ENCODE peak calls at places on chromosomes 3 and 15, in four cellular contexts. N is HCT116, P is spleen, M is small intestine. R is an unnamed sample.

GRCh38 chr15:65209701-65210643 is 1.3 kb downstream of the CILP start:
- DNase-seq in M (no peak), N (no peak), P (no peak), R (no peak)

GRCh38 chr15:76012021-76012551 is at the start of gene NRG4:
- DNase-seq in N (peak; percentile 10), P (no peak), M (peak; percentile 1), R (no peak)

GRCh38 chr3:105401691-105402149 is 35.0 kb downstream of the ALCAM start:
- DNase-seq in M (no peak), P (no peak), N (peak; percentile 53), R (peak; percentile 33)

GRCh38 chr3:172046268-172046915 is 7.0 kb downstream of the FNDC3B start:
- DNase-seq in N (no peak), P (no peak), M (no peak), R (no peak)

GRCh38 chr15:65077981-65078352 is 1.4 kb downstream of the KBTBD13 start:
- DNase-seq in M (peak; percentile 93), P (peak; percentile 82), N (peak; percentile 48), R (no peak)

GRCh38 chr15:58086479-58086878 is 21.0 kb upstream of the ALDH1A2 start:
- DNase-seq in P (no peak), M (no peak), N (no peak), R (no peak)

GRCh38 chr3:108099679-108100428 is 9.0 kb upstream of the CD47 start:
- DNase-seq in P (peak; percentile 81), M (no peak), N (no peak), R (no peak)

GRCh38 chr3:138768126-138768525 is 66.6 kb downstream of the PIK3CB start:
- DNase-seq in N (peak; percentile 32), P (no peak), M (no peak), R (no peak)

GRCh38 chr3:193850084-193850619 is 257.1 kb downstream of the OPA1 start:
- DNase-seq in N (no peak), P (no peak), M (no peak), R (no peak)

GRCh38 chr3:53677406-53677805 is 168.8 kb downstream of the CHDH start:
- DNase-seq in P (no peak), M (peak; percentile 43), N (no peak), R (no peak)

GRCh38 chr3:25728101-25728500 is 55.1 kb downstream of the NGLY1 start:
- DNase-seq in P (no peak), N (no peak), M (no peak), R (no peak)

GRCh38 chr15:57138260-57138895 is 219.9 kb downstream of the TCF12 start:
- DNase-seq in M (peak; percentile 60), P (no peak), N (peak; percentile 33), R (no peak)

GRCh38 chr3:149977391-149977790 is 6.7 kb upstream of the PFN2 start:
- DNase-seq in M (no peak), P (no peak), N (no peak), R (no peak)

GRCh38 chr3:177463863-177464262 is 266.6 kb upstream of the TBL1XR1 start:
- DNase-seq in M (no peak), P (no peak), N (no peak), R (no peak)

GRCh38 chr3:66797916-66798560 is 200.1 kb upstream of the KBTBD8 start:
- DNase-seq in P (no peak), N (no peak), M (no peak), R (no peak)

GRCh38 chr15:80242132-80242769 is 9.8 kb downstream of the CTXND1 start:
- DNase-seq in P (no peak), M (peak; percentile 36), N (peak; percentile 28), R (no peak)

GRCh38 chr15:66294157-66294931 is 976 bp downstream of the DIS3L start:
- DNase-seq in M (peak; percentile 65), P (no peak), N (no peak), R (no peak)

GRCh38 chr3:52444860-52445793 is at the start of gene SEMA3G:
- DNase-seq in N (peak; percentile 74), P (peak; percentile 91), M (peak; percentile 75), R (no peak)

GRCh38 chr3:142888099-142888483 is 792 bp downstream of the PCOLCE2 start:
- DNase-seq in P (peak; percentile 76), N (peak; percentile 69), M (no peak), R (no peak)

GRCh38 chr3:14876942-14877341 is 58.2 kb downstream of the FGD5 start:
- DNase-seq in M (peak; percentile 94), P (peak; percentile 84), N (no peak), R (peak; percentile 33)

GRCh38 chr15:41932939-41933725 is 39.2 kb downstream of the EHD4 start:
- DNase-seq in P (no peak), N (no peak), M (no peak), R (no peak)

GRCh38 chr3:184582998-184583344 is 21.4 kb downstream of the EPHB3 start:
- DNase-seq in M (no peak), P (no peak), N (no peak), R (no peak)

GRCh38 chr3:120506828-120507774 is 56.3 kb upstream of the FSTL1 start:
- DNase-seq in M (peak; percentile 11), P (no peak), N (peak; percentile 13), R (no peak)

GRCh38 chr3:46978985-46979944 is at the start of gene NBEAL2:
- DNase-seq in N (peak; percentile 83), P (peak; percentile 100), M (peak; percentile 96), R (peak; percentile 69)

GRCh38 chr3:120506076-120506827 is 55.5 kb upstream of the FSTL1 start:
- DNase-seq in N (no peak), P (no peak), M (no peak), R (no peak)

GRCh38 chr3:117622130-117622841 is 912.7 kb downstream of the TUSC7 start:
- DNase-seq in P (no peak), M (no peak), N (no peak), R (peak; percentile 78)

GRCh38 chr3:99562990-99563607 is 75.3 kb upstream of the COL8A1 start:
- DNase-seq in M (no peak), N (no peak), P (no peak), R (no peak)

GRCh38 chr3:54123538-54124196 is 1.3 kb downstream of the CACNA2D3 start:
- DNase-seq in N (no peak), P (no peak), M (no peak), R (no peak)

GRCh38 chr15:89307791-89308190 is 26.8 kb downstream of the POLG start:
- DNase-seq in M (no peak), P (no peak), N (no peak), R (peak; percentile 8)

GRCh38 chr3:37291275-37291700 is 116.9 kb upstream of the LRRFIP2 start:
- DNase-seq in M (no peak), N (no peak), P (no peak), R (peak; percentile 33)

GRCh38 chr3:156181509-156181908 is 61.1 kb downstream of the KCNAB1 start:
- DNase-seq in N (no peak), M (no peak), P (no peak), R (peak; percentile 91)

GRCh38 chr3:194381460-194381875 is 11.9 kb upstream of the LRRC15 start:
- DNase-seq in P (peak; percentile 51), M (no peak), N (peak; percentile 38), R (no peak)

GRCh38 chr3:128187495-128187894 is 34.2 kb downstream of the EEFSEC start:
- DNase-seq in N (no peak), M (no peak), P (no peak), R (no peak)

DNA sequence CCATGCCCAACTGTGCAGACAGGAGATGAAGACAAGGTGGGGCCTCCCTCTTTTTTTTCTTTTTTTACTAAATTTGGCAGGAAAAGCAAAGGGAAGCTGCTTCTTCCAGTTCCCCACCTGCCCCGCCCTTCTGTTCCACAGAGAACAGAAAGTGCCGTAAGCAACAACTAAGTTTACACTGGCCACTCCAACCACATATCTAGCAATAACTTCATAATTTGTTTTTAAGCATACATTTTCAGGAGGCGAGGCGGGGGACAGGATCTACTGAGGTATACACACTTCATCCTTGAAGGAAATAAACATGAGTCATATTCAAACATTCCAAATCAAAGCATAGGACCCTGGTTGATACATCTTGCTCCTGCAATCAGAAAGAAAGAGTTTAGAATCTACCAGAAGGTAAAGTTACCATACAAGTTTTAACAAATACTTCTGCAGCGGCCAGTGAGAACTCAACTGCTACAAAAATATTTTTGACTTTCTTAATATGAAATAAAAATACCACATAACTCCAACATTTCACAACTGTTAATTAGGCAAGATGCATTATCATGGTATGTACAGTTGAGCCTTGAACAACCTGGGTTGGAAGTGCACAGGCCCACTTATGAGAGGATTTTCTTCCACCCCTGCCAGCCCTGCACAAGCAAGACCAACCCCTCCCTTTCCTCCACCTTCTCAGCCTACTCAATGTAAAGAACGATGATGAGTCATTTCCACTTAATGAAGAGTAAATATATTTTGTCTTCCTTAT is 50.7 kb downstream of the FOXP1 start:
- DNase-seq in M (peak; percentile 45), N (no peak), P (no peak), R (no peak)
- H3K27ac ChIP-seq in M (peak overlapping the region; percentile 12), N (no peak overlapping the region), P (peak overlapping the region; percentile 40), R (peak overlapping the region; percentile 90)

GRCh38 chr3:183192650-183193300 is 30.2 kb upstream of the LAMP3 start:
- DNase-seq in P (no peak), N (no peak), M (no peak), R (no peak)

GRCh38 chr3:183188895-183189462 is 26.4 kb upstream of the LAMP3 start:
- DNase-seq in M (no peak), N (peak; percentile 23), P (no peak), R (no peak)

GRCh38 chr3:183193762-183194701 is 31.5 kb upstream of the LAMP3 start:
- DNase-seq in N (no peak), P (no peak), M (no peak), R (no peak)

GRCh38 chr3:183185696-183186095 is 23.2 kb upstream of the LAMP3 start:
- DNase-seq in N (no peak), M (peak; percentile 89), P (no peak), R (no peak)

GRCh38 chr3:183189641-183190040 is 27.1 kb upstream of the LAMP3 start:
- DNase-seq in M (no peak), N (no peak), P (no peak), R (no peak)
- H3K27ac ChIP-seq in M (no peak overlapping the region), N (no peak overlapping the region), P (no peak overlapping the region), R (no peak overlapping the region)

GRCh38 chr3:18402140-18402834 is 22.9 kb downstream of the SATB1 start:
- DNase-seq in M (no peak), P (no peak), N (no peak), R (no peak)
- H3K27ac ChIP-seq in M (no peak overlapping the region), P (no peak overlapping the region), N (no peak overlapping the region), R (no peak overlapping the region)

DNA sequence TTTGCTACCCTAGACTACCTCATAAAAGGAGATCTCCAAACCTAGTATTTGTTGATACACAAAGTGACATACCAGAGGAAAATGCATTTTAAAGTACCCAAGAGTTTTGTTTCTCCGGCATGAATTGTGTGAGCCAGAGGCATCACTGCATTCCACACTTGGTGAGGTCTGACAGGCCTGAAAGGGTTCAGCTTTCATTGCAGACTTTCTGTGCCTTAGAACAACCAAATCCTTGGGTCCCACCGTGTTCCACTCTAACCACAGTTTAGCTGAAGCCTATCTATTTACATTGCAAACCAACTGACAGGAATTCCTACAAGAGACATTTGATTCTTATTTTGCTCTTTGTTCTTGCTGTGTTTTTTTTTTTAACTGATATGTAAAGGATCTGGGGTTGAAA is 21.0 kb upstream of the EID1 start:
- DNase-seq in P (no peak), M (no peak), N (no peak), R (no peak)
- H3K27ac ChIP-seq in P (no peak overlapping the region), M (no peak overlapping the region), N (no peak overlapping the region), R (no peak overlapping the region)

GRCh38 chr3:43016513-43016865 is 37.4 kb downstream of the GASK1A start:
- DNase-seq in N (no peak), P (no peak), M (no peak), R (no peak)
- H3K27ac ChIP-seq in N (no peak overlapping the region), P (peak overlapping the region; percentile 8), M (peak overlapping the region; percentile 10), R (no peak overlapping the region)

GRCh38 chr3:71210257-71211002 is 373.1 kb downstream of the FOXP1 start:
- DNase-seq in M (no peak), N (no peak), P (no peak), R (no peak)
- H3K27ac ChIP-seq in M (peak overlapping the region; percentile 86), N (no peak overlapping the region), P (peak overlapping the region; percentile 36), R (no peak overlapping the region)

R was measured in epithelial cell of prostate.